ENCODE peak calls at places on chromosomes 12 and 14, in six cellular contexts. One of them, this sample, is unnamed.

GRCh38 chr12:68259318-68259940 is 6.0 kb upstream of the IL22 start:
- DNase-seq in esophagus squamous epithelium: no peak
- DNase-seq in BE2C: no peak
- DNase-seq in HFF-Myc: no peak
- DNase-seq in sigmoid colon: no peak
- DNase-seq in HFFc6: peak
- DNase-seq in this sample: peak

GRCh38 chr12:18246057-18246456 is 15.3 kb upstream of the PIK3C2G start:
- DNase-seq in sigmoid colon: no peak
- DNase-seq in HFFc6: no peak
- DNase-seq in HFF-Myc: no peak
- DNase-seq in BE2C: no peak
- DNase-seq in esophagus squamous epithelium: no peak
- DNase-seq in this sample: no peak

GRCh38 chr12:82057770-82058169 is 298.6 kb upstream of the PPFIA2 start:
- DNase-seq in HFFc6: no peak
- DNase-seq in esophagus squamous epithelium: no peak
- DNase-seq in sigmoid colon: no peak
- DNase-seq in BE2C: no peak
- DNase-seq in HFF-Myc: no peak
- DNase-seq in this sample: no peak

GRCh38 chr14:61662437-61663311 is 32.6 kb upstream of the HIF1A start:
- DNase-seq in esophagus squamous epithelium: no peak
- DNase-seq in BE2C: peak
- DNase-seq in HFF-Myc: peak
- DNase-seq in HFFc6: peak
- DNase-seq in sigmoid colon: no peak
- DNase-seq in this sample: peak

GRCh38 chr12:88052686-88053085 is 23.5 kb upstream of the C12orf50 start:
- DNase-seq in sigmoid colon: no peak
- DNase-seq in BE2C: peak
- DNase-seq in HFFc6: peak
- DNase-seq in HFF-Myc: no peak
- DNase-seq in esophagus squamous epithelium: no peak
- DNase-seq in this sample: peak

GRCh38 chr14:49863483-49864262 is 11.1 kb upstream of the NEMF start:
- DNase-seq in HFFc6: no peak
- DNase-seq in BE2C: no peak
- DNase-seq in HFF-Myc: no peak
- DNase-seq in esophagus squamous epithelium: no peak
- DNase-seq in sigmoid colon: no peak
- DNase-seq in this sample: peak

GRCh38 chr14:24366664-24367505 is 1.1 kb upstream of the NFATC4 start:
- DNase-seq in esophagus squamous epithelium: peak
- DNase-seq in BE2C: peak
- DNase-seq in sigmoid colon: peak
- DNase-seq in HFF-Myc: peak
- DNase-seq in HFFc6: peak
- DNase-seq in this sample: peak

GRCh38 chr14:54627718-54628345 is 60.9 kb downstream of the SAMD4A start:
- DNase-seq in HFFc6: peak
- DNase-seq in BE2C: no peak
- DNase-seq in esophagus squamous epithelium: no peak
- DNase-seq in HFF-Myc: peak
- DNase-seq in sigmoid colon: no peak
- DNase-seq in this sample: peak

GRCh38 chr14:104794641-104795467 is 694 bp downstream of the AKT1 start:
- DNase-seq in esophagus squamous epithelium: no peak
- DNase-seq in HFF-Myc: no peak
- DNase-seq in BE2C: no peak
- DNase-seq in HFFc6: no peak
- DNase-seq in sigmoid colon: no peak
- DNase-seq in this sample: peak

GRCh38 chr14:58770501-58770982 is 132.8 kb downstream of the DACT1 start:
- DNase-seq in HFF-Myc: no peak
- DNase-seq in BE2C: no peak
- DNase-seq in esophagus squamous epithelium: no peak
- DNase-seq in HFFc6: no peak
- DNase-seq in sigmoid colon: no peak
- DNase-seq in this sample: no peak

GRCh38 chr12:51834411-51834810 is 14.1 kb downstream of the FIGNL2 start:
- DNase-seq in BE2C: no peak
- DNase-seq in esophagus squamous epithelium: no peak
- DNase-seq in HFF-Myc: no peak
- DNase-seq in HFFc6: no peak
- DNase-seq in sigmoid colon: no peak
- DNase-seq in this sample: no peak

GRCh38 chr14:31277085-31277484 is 69.5 kb upstream of the HECTD1 start:
- DNase-seq in BE2C: no peak
- DNase-seq in HFF-Myc: no peak
- DNase-seq in HFFc6: no peak
- DNase-seq in esophagus squamous epithelium: no peak
- DNase-seq in sigmoid colon: no peak
- DNase-seq in this sample: no peak

GRCh38 chr14:79342942-79343341 is 868.4 kb downstream of the DIO2 start:
- DNase-seq in HFF-Myc: no peak
- DNase-seq in esophagus squamous epithelium: no peak
- DNase-seq in sigmoid colon: no peak
- DNase-seq in BE2C: no peak
- DNase-seq in HFFc6: no peak
- DNase-seq in this sample: no peak

GRCh38 chr14:70032447-70032846 is 153.2 kb downstream of the SMOC1 start:
- DNase-seq in HFFc6: no peak
- DNase-seq in esophagus squamous epithelium: no peak
- DNase-seq in HFF-Myc: no peak
- DNase-seq in BE2C: no peak
- DNase-seq in sigmoid colon: no peak
- DNase-seq in this sample: no peak

GRCh38 chr12:95214466-95214865 is 2.8 kb downstream of the FGD6 start:
- DNase-seq in HFF-Myc: no peak
- DNase-seq in sigmoid colon: no peak
- DNase-seq in HFFc6: no peak
- DNase-seq in esophagus squamous epithelium: no peak
- DNase-seq in BE2C: no peak
- DNase-seq in this sample: no peak

GRCh38 chr14:77128414-77128891 is 13.1 kb downstream of the ZDHHC22 start:
- DNase-seq in sigmoid colon: no peak
- DNase-seq in esophagus squamous epithelium: no peak
- DNase-seq in BE2C: no peak
- DNase-seq in HFFc6: no peak
- DNase-seq in HFF-Myc: no peak
- DNase-seq in this sample: no peak

GRCh38 chr14:60512952-60513554 is 4.1 kb downstream of the SIX6 start:
- DNase-seq in BE2C: no peak
- DNase-seq in esophagus squamous epithelium: no peak
- DNase-seq in HFF-Myc: no peak
- DNase-seq in sigmoid colon: no peak
- DNase-seq in HFFc6: no peak
- DNase-seq in this sample: no peak

GRCh38 chr12:78887008-78887407 is 22.4 kb downstream of the SYT1 start:
- DNase-seq in HFF-Myc: no peak
- DNase-seq in sigmoid colon: no peak
- DNase-seq in esophagus squamous epithelium: no peak
- DNase-seq in HFFc6: peak
- DNase-seq in BE2C: peak
- DNase-seq in this sample: no peak

GRCh38 chr12:94779520-94779919 is 129.2 kb upstream of the TMCC3 start:
- DNase-seq in HFF-Myc: no peak
- DNase-seq in BE2C: no peak
- DNase-seq in esophagus squamous epithelium: no peak
- DNase-seq in sigmoid colon: no peak
- DNase-seq in HFFc6: no peak
- DNase-seq in this sample: no peak

GRCh38 chr12:62693291-62694040 is 226.8 kb downstream of the MON2 start:
- DNase-seq in HFFc6: no peak
- DNase-seq in BE2C: peak
- DNase-seq in HFF-Myc: no peak
- DNase-seq in sigmoid colon: no peak
- DNase-seq in esophagus squamous epithelium: no peak
- DNase-seq in this sample: no peak

GRCh38 chr12:82952946-82953345 is 266.2 kb downstream of the TMTC2 start:
- DNase-seq in BE2C: no peak
- DNase-seq in esophagus squamous epithelium: no peak
- DNase-seq in HFFc6: no peak
- DNase-seq in HFF-Myc: no peak
- DNase-seq in sigmoid colon: no peak
- DNase-seq in this sample: no peak

GRCh38 chr14:101791919-101792572 is 30.5 kb downstream of the PPP2R5C start:
- DNase-seq in BE2C: no peak
- DNase-seq in HFFc6: no peak
- DNase-seq in sigmoid colon: no peak
- DNase-seq in HFF-Myc: no peak
- DNase-seq in esophagus squamous epithelium: no peak
- DNase-seq in this sample: no peak

DNA sequence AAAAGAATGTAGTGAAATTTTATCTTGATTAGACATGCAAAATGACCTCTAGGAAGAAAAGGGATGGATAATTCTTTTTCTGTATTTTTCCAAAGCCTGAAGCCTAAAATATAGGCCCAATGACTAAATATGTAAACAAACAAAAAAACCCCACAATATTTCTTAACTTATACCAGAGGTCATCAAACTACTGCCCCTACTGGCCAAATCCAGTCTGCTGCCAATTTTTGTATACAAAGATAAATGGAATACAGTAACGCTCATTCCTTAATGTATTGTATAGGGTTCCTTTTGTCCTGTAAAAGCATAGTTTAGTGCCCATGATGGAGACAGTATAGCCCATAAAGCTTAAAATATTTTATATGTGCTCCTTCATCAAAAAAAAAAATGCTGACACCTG is 145.7 kb upstream of the ALG10 start:
- DNase-seq in HFFc6: no peak
- DNase-seq in BE2C: no peak
- DNase-seq in sigmoid colon: no peak
- DNase-seq in esophagus squamous epithelium: no peak
- DNase-seq in HFF-Myc: no peak
- DNase-seq in this sample: no peak
- TF ChIP-seq CTCF in HFFc6: peak
- TF ChIP-seq CTCF in BE2C: peak
- TF ChIP-seq CTCF in sigmoid colon: no peak
- TF ChIP-seq CTCF in esophagus squamous epithelium: no peak
- TF ChIP-seq CTCF in HFF-Myc: no peak
- TF ChIP-seq CTCF in this sample: no peak

GRCh38 chr14:87630808-87631207 is 362.2 kb downstream of the GALC start:
- DNase-seq in sigmoid colon: no peak
- DNase-seq in HFFc6: no peak
- DNase-seq in HFF-Myc: no peak
- DNase-seq in BE2C: no peak
- DNase-seq in esophagus squamous epithelium: no peak
- DNase-seq in this sample: no peak
- TF ChIP-seq CTCF in sigmoid colon: no peak
- TF ChIP-seq CTCF in HFFc6: no peak
- TF ChIP-seq CTCF in HFF-Myc: no peak
- TF ChIP-seq CTCF in BE2C: no peak
- TF ChIP-seq CTCF in esophagus squamous epithelium: no peak
- TF ChIP-seq CTCF in this sample: no peak

DNA sequence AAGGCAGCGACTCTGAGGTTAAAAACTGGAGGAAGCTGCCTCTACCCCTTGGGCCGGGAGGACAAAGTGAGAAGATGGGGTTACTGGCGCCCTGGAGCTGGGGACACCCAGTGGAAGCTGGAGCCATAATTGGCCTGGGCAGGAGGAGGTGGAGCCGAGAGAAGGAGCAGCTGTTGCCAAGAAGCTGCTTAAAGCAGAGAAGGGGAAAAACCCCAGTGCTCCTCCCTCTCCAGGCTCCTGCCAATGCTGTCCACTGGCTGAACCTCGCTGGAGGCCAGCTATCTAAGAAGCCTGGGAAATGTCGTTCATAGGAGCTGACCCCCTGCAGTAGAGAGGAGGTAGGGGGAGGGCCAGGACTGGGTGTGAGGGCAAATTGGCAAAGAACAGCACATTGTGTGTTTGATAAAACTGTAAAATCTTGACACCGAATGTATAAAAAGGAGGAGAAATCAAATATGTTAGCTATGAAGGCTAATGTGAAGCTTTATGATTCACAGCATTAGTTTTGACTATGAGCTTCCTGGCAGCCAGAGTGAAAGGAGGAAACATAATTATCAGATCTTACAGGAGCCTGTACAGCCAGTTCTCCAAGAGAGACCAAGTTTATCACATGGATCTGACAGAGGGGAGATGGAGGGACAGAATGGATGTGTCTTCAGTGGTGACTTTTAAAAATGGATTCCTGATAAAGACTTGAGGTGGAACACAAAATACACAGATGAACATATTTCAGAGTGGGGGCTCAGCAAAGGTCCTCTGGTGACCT is 9.5 kb downstream of the HHIPL1 start:
- DNase-seq in esophagus squamous epithelium: no peak
- DNase-seq in HFF-Myc: no peak
- DNase-seq in BE2C: no peak
- DNase-seq in sigmoid colon: peak
- DNase-seq in HFFc6: peak
- DNase-seq in this sample: no peak
- TF ChIP-seq CTCF in esophagus squamous epithelium: no peak
- TF ChIP-seq CTCF in HFF-Myc: no peak
- TF ChIP-seq CTCF in BE2C: no peak
- TF ChIP-seq CTCF in sigmoid colon: no peak
- TF ChIP-seq CTCF in HFFc6: no peak
- TF ChIP-seq CTCF in this sample: no peak

GRCh38 chr12:77736219-77736965 is 94.3 kb upstream of the NAV3 start:
- DNase-seq in esophagus squamous epithelium: no peak
- DNase-seq in HFFc6: no peak
- DNase-seq in BE2C: no peak
- DNase-seq in sigmoid colon: no peak
- DNase-seq in HFF-Myc: no peak
- DNase-seq in this sample: no peak
- TF ChIP-seq CTCF in esophagus squamous epithelium: no peak
- TF ChIP-seq CTCF in HFFc6: no peak
- TF ChIP-seq CTCF in BE2C: peak
- TF ChIP-seq CTCF in sigmoid colon: no peak
- TF ChIP-seq CTCF in HFF-Myc: no peak
- TF ChIP-seq CTCF in this sample: no peak

DNA sequence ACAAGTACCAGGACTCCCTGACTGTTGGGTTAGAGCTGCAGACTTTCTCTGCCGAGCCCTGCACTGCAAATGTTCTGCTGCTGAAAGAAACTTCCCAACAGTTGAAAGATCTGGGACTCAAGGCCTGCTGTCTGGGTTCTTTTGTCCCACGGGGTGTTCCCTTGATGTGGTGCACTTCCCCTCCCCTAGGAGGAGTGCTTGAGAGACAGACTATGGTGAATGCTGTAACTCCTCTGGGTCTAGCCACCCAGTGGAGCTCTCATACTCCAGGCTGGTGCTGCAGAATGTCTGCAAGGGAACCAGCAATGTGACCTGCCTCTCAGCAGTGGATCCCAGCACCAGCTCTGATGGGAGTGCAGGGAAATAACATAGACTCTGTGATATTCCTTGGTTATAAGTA is 129.2 kb upstream of the SLCO1B1 start:
- DNase-seq in HFFc6: no peak
- DNase-seq in HFF-Myc: no peak
- DNase-seq in esophagus squamous epithelium: no peak
- DNase-seq in BE2C: no peak
- DNase-seq in sigmoid colon: no peak
- DNase-seq in this sample: no peak
- TF ChIP-seq CTCF in HFFc6: no peak
- TF ChIP-seq CTCF in HFF-Myc: no peak
- TF ChIP-seq CTCF in esophagus squamous epithelium: no peak
- TF ChIP-seq CTCF in BE2C: no peak
- TF ChIP-seq CTCF in sigmoid colon: no peak
- TF ChIP-seq CTCF in this sample: no peak